ENCODE peak calls at places on chromosomes 16 and 17, in seven cellular contexts. S, Y, I, R, U, L and B are unnamed samples.

GRCh38 chr17:60601443-60602384 is 1.7 kb downstream of the PPM1D start:
- DNase-seq in U (no peak), R (peak), S (peak), L (no peak), I (peak), Y (no peak), B (peak)

GRCh38 chr17:59167571-59168001 is 12.0 kb downstream of the PRR11 start:
- DNase-seq in R (no peak), U (no peak), L (no peak), S (no peak), Y (no peak), I (no peak), B (no peak)

GRCh38 chr16:27234171-27234570 is 30.8 kb downstream of the KDM8 start:
- DNase-seq in R (no peak), L (no peak), I (no peak), U (no peak), S (no peak), Y (no peak), B (no peak)

GRCh38 chr17:39001703-39002637 is 34.8 kb upstream of the FBXO47 start:
- DNase-seq in U (peak), L (peak), I (peak), S (no peak), Y (no peak), R (no peak), B (peak)

GRCh38 chr17:41959336-41960095 is 7.1 kb upstream of the CNP start:
- DNase-seq in R (no peak), I (no peak), Y (no peak), S (peak), L (peak), U (no peak), B (no peak)

GRCh38 chr16:27319257-27319965 is 5.6 kb downstream of the IL4R start:
- DNase-seq in L (no peak), R (no peak), Y (no peak), S (no peak), U (no peak), I (no peak), B (peak)

GRCh38 chr17:51500454-51500853 is 240.1 kb downstream of the UTP18 start:
- DNase-seq in Y (no peak), S (no peak), L (no peak), I (no peak), R (no peak), U (no peak), B (no peak)

GRCh38 chr16:10561425-10561824 is 19.0 kb downstream of the EMP2 start:
- DNase-seq in U (no peak), S (no peak), R (no peak), I (no peak), Y (no peak), L (no peak), B (no peak)

GRCh38 chr17:234163-235047 is 53.0 kb upstream of the DOC2B start:
- DNase-seq in R (no peak), Y (no peak), U (peak), L (peak), S (no peak), I (peak), B (no peak)

GRCh38 chr16:15643453-15644305 is 725 bp upstream of the MARF1 start:
- DNase-seq in S (peak), U (no peak), L (peak), I (peak), R (no peak), Y (no peak), B (peak)

GRCh38 chr17:42675984-42676423 is 790 bp downstream of the PLEKHH3 start:
- DNase-seq in I (peak), Y (no peak), L (peak), U (peak), S (peak), R (no peak), B (no peak)

GRCh38 chr17:70297397-70297796 is 128.1 kb downstream of the KCNJ2 start:
- DNase-seq in S (no peak), Y (no peak), U (no peak), I (no peak), R (no peak), L (no peak), B (no peak)

GRCh38 chr16:80369559-80369958 is 171.2 kb upstream of the DYNLRB2 start:
- DNase-seq in Y (peak), U (no peak), S (peak), R (no peak), L (peak), I (peak), B (peak)

GRCh38 chr17:5133311-5133710 is 17.5 kb downstream of the USP6 start:
- DNase-seq in L (no peak), R (no peak), Y (no peak), I (no peak), U (peak), S (no peak), B (no peak)

GRCh38 chr16:73610605-73611177 is 562.8 kb upstream of the ZFHX3 start:
- DNase-seq in R (no peak), Y (no peak), I (no peak), L (no peak), U (no peak), S (no peak), B (no peak)

GRCh38 chr17:2064980-2065785 is 10.3 kb downstream of the HIC1 start:
- DNase-seq in Y (no peak), R (no peak), L (peak), I (peak), U (no peak), S (no peak), B (peak)

GRCh38 chr16:75237398-75238131 is 13.9 kb downstream of the BCAR1 start:
- DNase-seq in L (peak), U (no peak), Y (no peak), R (no peak), S (no peak), I (no peak), B (no peak)

GRCh38 chr17:2023692-2024571 is 1.2 kb downstream of the RTN4RL1 start:
- DNase-seq in I (no peak), S (peak), U (no peak), Y (peak), L (peak), R (no peak), B (peak)

GRCh38 chr16:21267298-21267697 is 10.8 kb downstream of the CRYM start:
- DNase-seq in Y (no peak), U (no peak), L (no peak), I (no peak), R (no peak), S (no peak), B (no peak)

GRCh38 chr17:63126607-63127006 is 160.6 kb downstream of the TANC2 start:
- DNase-seq in I (no peak), U (no peak), Y (no peak), L (no peak), S (no peak), R (no peak), B (no peak)

GRCh38 chr16:84484579-84485254 is 19.7 kb downstream of the MEAK7 start:
- DNase-seq in Y (no peak), R (no peak), S (peak), I (peak), U (peak), L (peak), B (peak)

GRCh38 chr17:17506893-17507464 is 10.8 kb upstream of the RASD1 start:
- DNase-seq in R (no peak), Y (no peak), U (no peak), I (peak), S (no peak), L (peak), B (no peak)

GRCh38 chr17:50565559-50566350 is 5.2 kb downstream of the CACNA1G start:
- DNase-seq in Y (no peak), S (peak), U (no peak), L (no peak), I (no peak), R (no peak), B (no peak)

GRCh38 chr17:30475206-30475605 is 2.0 kb upstream of the GOSR1 start:
- DNase-seq in R (no peak), U (no peak), L (no peak), Y (no peak), I (no peak), S (no peak), B (no peak)

GRCh38 chr17:30477758-30478115 is 529 bp downstream of the GOSR1 start:
- DNase-seq in U (no peak), Y (no peak), R (no peak), L (no peak), S (peak), I (no peak), B (no peak)

GRCh38 chr17:30472238-30472890 is 4.8 kb upstream of the GOSR1 start:
- DNase-seq in Y (no peak), L (no peak), I (no peak), S (no peak), R (no peak), U (no peak), B (no peak)

GRCh38 chr17:30476726-30477082 is 504 bp upstream of the GOSR1 start:
- DNase-seq in R (no peak), L (no peak), U (no peak), S (no peak), Y (no peak), I (peak), B (no peak)

DNA sequence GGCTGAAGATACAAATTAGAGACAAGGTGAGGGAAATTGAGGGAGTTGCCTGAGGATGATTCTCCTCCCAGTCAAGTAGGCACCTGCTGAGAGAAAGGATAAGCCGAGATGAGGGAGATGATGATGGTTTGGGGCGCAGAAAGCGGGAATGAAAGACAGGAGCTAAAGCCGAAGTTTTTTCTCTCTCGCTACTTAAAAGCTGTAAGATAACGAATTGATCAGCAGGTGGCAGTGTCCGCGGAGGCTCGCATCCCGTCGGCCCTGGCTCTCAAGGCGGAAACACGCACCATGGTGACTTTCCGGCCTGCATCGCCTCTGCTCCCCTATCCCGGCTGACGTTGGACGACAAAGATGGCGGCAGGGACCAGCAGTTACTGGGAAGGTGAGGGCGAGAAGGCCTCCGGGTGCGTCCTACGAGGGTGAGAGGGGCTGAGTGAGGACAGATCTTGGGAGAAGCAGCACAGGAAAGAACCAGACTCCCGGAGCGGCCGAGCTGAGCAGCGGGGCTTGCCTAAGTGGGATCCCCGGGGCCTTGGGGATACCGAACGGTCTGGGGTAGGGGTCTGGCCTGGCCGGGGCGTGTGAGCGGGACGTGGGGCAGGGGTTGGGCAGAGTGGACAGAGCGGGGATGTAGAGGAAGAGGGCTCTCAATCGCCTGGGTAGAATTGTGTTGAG is at the start of gene GOSR1:
- DNase-seq in S (peak), Y (peak), L (peak), U (peak), I (peak), R (peak), B (peak)
- TF ChIP-seq CTCF in S (peak), Y (peak), L (peak), U (no peak), I (peak), R (peak), B (peak)

DNA sequence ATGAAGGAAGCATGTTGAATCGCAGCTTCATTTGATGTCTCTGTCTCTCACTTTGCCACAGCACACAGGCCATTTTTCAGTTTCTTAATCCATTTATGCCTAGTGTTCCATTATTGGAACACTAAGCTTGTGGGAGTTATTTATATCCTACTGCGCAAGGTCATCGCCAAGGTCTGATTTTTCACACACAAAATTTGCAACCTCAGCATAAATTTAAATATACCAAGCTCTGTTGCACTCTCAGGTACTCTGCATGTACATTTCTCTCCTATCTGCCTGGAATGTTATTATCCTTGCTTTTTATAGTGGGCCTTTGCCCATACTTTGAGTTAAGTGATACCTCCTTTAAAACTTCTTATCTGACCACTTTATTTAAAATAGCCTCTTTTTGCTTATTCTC is 519.2 kb upstream of the TOM1L1 start:
- DNase-seq in L (no peak), U (no peak), Y (no peak), S (no peak), R (no peak), I (no peak), B (no peak)
- H3K4me3 ChIP-seq in L (no peak), U (no peak), Y (no peak), S (no peak), R (no peak), I (no peak), B (no peak)

GRCh38 chr16:68756250-68757051 is 19.4 kb downstream of the CDH1 start:
- DNase-seq in I (no peak), Y (no peak), U (no peak), S (no peak), L (no peak), R (peak), B (no peak)

GRCh38 chr16:68751160-68751559 is 14.1 kb downstream of the CDH1 start:
- DNase-seq in L (no peak), I (no peak), S (no peak), U (no peak), Y (no peak), R (no peak), B (no peak)

GRCh38 chr16:68750243-68750642 is 13.2 kb downstream of the CDH1 start:
- DNase-seq in R (no peak), U (no peak), Y (no peak), L (no peak), I (no peak), S (no peak), B (no peak)

GRCh38 chr16:68752602-68753001 is 15.5 kb downstream of the CDH1 start:
- DNase-seq in S (no peak), I (no peak), Y (no peak), R (no peak), L (no peak), U (no peak), B (no peak)

DNA sequence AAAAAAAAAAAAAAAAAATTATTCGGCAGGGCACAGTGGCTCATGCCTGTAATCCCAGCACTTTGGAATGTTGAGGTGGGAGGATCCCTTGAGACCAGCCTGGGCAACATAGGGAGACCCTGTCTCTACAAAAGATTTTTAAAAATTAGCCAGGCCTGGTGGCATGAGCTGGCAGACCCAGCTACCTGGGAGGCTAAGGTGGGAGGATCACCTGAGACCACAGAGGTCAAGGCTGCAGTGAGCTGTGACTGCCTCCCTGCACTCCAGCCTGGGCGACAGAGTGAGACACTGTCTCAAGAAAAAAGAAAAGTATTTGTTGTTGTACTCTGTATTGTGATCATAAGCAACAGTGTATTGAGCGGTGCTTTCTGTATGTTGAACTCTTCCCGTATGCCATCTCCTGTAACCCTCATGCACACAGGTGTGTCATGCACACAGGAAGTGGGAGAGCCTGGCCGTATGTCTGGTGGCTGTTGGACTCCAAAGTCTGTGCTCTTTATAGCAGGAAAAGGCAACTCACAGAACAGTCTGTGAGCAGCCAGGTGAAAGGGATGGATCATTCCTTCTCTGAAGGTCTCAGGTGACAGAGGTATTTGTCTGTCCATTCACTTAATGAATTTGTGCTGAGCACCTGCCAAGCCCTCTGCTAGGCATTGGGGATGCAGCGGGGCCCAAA is 17.2 kb downstream of the CDH1 start:
- DNase-seq in I (no peak), U (no peak), S (no peak), L (no peak), R (no peak), Y (no peak), B (no peak)
- TF ChIP-seq POLR2A in I (no peak), U (no peak), S (no peak), L (no peak), R (no peak), Y (no peak), B (no peak)

DNA sequence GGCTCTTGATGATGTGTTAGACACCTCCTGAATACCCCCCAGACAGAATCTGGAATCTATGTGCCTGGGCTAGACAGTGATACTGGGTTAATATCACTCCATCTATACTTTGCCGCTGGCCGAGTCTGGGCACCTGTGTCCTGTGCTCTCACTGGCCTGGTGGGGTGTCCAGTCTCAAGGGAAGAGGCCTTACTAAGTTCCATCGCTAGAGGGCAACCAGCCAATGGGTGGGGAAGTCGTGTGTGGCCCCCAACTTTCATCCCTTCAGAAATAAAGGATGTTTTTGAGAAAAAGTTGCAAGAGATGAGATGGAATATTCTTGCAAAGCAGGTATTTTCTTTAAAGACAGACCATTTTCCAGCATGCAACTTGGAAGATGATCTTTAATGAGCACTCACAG is 1.6 kb upstream of the GLP2R start:
- DNase-seq in U (no peak), Y (no peak), S (peak), L (no peak), I (no peak), R (no peak), B (no peak)
- TF ChIP-seq CTCF in U (no peak), Y (peak), S (peak), L (no peak), I (no peak), R (no peak), B (no peak)

GRCh38 chr17:78892062-78892456 is 10.9 kb downstream of the CEP295NL start:
- DNase-seq in R (no peak), I (no peak), Y (no peak), L (no peak), S (no peak), U (no peak), B (no peak)
- H3K4me3 ChIP-seq in R (no peak), I (no peak), Y (no peak), L (no peak), S (no peak), U (no peak), B (no peak)

DNA sequence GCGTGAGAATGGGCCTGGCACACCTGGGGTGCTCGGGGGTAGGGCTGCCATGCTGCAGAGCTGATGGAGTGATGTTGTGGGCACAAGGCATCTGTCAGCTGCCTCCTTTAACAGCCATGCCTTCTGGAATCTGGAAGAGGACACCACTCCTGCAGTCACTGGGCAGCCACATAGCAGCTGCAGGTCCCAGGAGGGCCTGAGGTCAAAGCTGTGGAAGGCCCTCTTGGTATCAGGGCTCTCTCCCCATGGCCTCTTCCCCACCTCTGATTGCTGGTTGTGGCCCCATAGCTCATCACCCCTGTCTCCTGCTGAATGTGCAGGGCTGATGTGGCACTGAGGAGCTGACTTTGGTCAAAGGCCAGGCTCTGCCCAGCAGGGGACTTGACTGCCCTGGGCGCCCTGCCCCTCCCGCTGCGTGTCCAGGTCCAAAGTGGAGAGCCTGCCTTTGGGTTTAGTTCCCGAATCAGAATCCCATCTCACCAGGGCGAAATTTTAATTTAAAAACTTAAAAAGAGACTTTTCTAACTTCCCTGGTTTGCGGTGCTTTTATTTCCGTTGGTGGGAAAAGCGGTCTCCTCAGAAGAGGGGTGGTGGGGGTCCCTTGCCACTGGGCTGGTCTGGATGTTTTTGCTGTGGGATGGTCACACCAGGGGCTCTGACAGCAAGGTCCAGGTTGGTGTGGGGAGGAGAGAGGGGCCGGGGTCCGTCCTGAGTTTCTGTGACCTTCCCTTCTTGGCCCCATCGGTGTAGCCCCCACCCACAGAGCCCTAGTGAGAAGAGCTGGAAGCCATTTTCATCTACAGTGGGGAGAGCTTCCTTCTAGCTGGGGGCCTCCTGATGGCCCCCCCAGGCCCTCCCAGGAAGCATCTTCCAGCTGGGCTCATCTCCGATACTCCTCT is 5.9 kb downstream of the UBALD2 start:
- DNase-seq in U (no peak), Y (no peak), R (no peak), S (no peak), I (no peak), L (no peak), B (no peak)
- TF ChIP-seq POLR2A in U (no peak), Y (no peak), R (peak), S (no peak), I (no peak), L (no peak), B (no peak)

DNA sequence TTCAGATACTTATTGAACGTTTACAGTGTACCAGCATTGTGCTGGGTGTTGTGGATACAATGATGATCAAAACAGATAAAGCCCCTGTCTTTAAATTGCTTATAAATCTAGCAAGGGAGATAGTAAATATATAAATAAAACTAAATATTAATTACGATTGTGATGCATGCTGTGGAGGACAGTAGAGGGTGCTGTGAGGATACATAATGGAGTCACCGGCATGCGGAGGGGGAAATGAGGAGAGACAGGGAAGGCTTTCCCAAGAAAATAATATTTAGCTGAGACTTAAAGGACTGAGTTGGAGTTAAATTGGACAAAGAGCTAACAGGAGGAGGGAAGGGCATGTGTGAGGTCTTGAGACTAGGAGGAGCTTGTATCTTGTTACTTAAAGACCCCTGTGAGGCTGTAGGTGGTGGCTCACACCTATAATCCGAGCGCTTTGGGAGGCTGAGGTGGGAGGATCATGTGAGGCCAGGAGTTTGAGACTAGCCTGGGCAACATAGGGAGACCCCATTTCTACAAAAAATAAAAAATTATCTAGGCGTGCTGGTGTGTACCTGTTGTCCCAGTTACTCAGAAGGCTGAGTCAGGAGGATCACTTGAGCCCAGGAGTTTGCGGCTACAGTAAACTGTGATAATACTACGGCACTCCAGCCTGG is 2.4 kb downstream of the DHRS7B start:
- DNase-seq in L (peak), S (peak), I (no peak), Y (no peak), U (no peak), R (no peak), B (peak)
- TF ChIP-seq CTCF in L (no peak), S (peak), I (peak), Y (peak), U (no peak), R (peak), B (peak)